ENCODE peak calls at places on chromosomes 4 and X, in four cellular contexts. One of them, this sample, is unnamed.

GRCh38 chrX:83847339-83847738 is 13.6 kb upstream of the CYLC1 start:
- DNase-seq in WTC11: no peak
- DNase-seq in GM12878: no peak
- DNase-seq in HepG2: no peak
- DNase-seq in this sample: no peak

GRCh38 chr4:152784490-152785195 is 4.9 kb downstream of the ARFIP1 start:
- DNase-seq in WTC11: no peak
- DNase-seq in GM12878: no peak
- DNase-seq in HepG2: peak; percentile 5
- DNase-seq in this sample: peak; percentile 34

GRCh38 chr4:41933997-41934812 is 1.0 kb upstream of the TMEM33 start:
- DNase-seq in WTC11: no peak
- DNase-seq in GM12878: no peak
- DNase-seq in HepG2: peak; percentile 96
- DNase-seq in this sample: no peak

GRCh38 chrX:17433965-17434364 is 59.0 kb downstream of the NHS start:
- DNase-seq in WTC11: no peak
- DNase-seq in GM12878: no peak
- DNase-seq in HepG2: no peak
- DNase-seq in this sample: no peak

GRCh38 chrX:123731987-123732678 is 719 bp downstream of the THOC2 start:
- DNase-seq in WTC11: peak; percentile 21
- DNase-seq in GM12878: no peak
- DNase-seq in HepG2: no peak
- DNase-seq in this sample: peak; percentile 23

GRCh38 chr4:1500231-1500965 is 94.2 kb upstream of the NKX1-1 start:
- DNase-seq in WTC11: peak; percentile 10
- DNase-seq in GM12878: no peak
- DNase-seq in HepG2: no peak
- DNase-seq in this sample: no peak

GRCh38 chr4:103207673-103208072 is 9.5 kb upstream of the CENPE start:
- DNase-seq in WTC11: peak; percentile 49
- DNase-seq in GM12878: no peak
- DNase-seq in HepG2: peak; percentile 48
- DNase-seq in this sample: no peak

GRCh38 chrX:43940811-43941210 is 32.4 kb downstream of the NDP start:
- DNase-seq in WTC11: no peak
- DNase-seq in GM12878: no peak
- DNase-seq in HepG2: no peak
- DNase-seq in this sample: no peak

GRCh38 chrX:47247206-47247998 is 14.6 kb downstream of the USP11 start:
- DNase-seq in WTC11: no peak
- DNase-seq in GM12878: no peak
- DNase-seq in HepG2: no peak
- DNase-seq in this sample: no peak

GRCh38 chr4:56870927-56871326 is 36.8 kb upstream of the REST start:
- DNase-seq in WTC11: no peak
- DNase-seq in GM12878: no peak
- DNase-seq in HepG2: no peak
- DNase-seq in this sample: no peak

GRCh38 chr4:76305033-76305687 is 1.4 kb upstream of the STBD1 start:
- DNase-seq in WTC11: no peak
- DNase-seq in GM12878: no peak
- DNase-seq in HepG2: no peak
- DNase-seq in this sample: no peak

GRCh38 chrX:154411981-154412340 is 622 bp downstream of the TAFAZZIN start:
- DNase-seq in WTC11: peak; percentile 71
- DNase-seq in GM12878: no peak
- DNase-seq in HepG2: peak; percentile 45
- DNase-seq in this sample: peak; percentile 62

GRCh38 chr4:126268106-126268505 is 953.4 kb downstream of the FAT4 start:
- DNase-seq in WTC11: no peak
- DNase-seq in GM12878: no peak
- DNase-seq in HepG2: no peak
- DNase-seq in this sample: no peak

GRCh38 chr4:174828845-174829701 is at the start of gene GLRA3:
- DNase-seq in WTC11: peak; percentile 99
- DNase-seq in GM12878: no peak
- DNase-seq in HepG2: peak; percentile 11
- DNase-seq in this sample: peak; percentile 88

GRCh38 chr4:44583393-44583792 is 68.0 kb downstream of the YIPF7 start:
- DNase-seq in WTC11: peak; percentile 10
- DNase-seq in GM12878: no peak
- DNase-seq in HepG2: no peak
- DNase-seq in this sample: no peak

GRCh38 chr4:8032381-8032780 is 92.7 kb upstream of the AFAP1 start:
- DNase-seq in WTC11: no peak
- DNase-seq in GM12878: no peak
- DNase-seq in HepG2: no peak
- DNase-seq in this sample: no peak

GRCh38 chrX:138759217-138759943 is 47.9 kb upstream of the FGF13 start:
- DNase-seq in WTC11: no peak
- DNase-seq in GM12878: no peak
- DNase-seq in HepG2: no peak
- DNase-seq in this sample: no peak

GRCh38 chrX:69153060-69153730 is 12.1 kb downstream of the PJA1 start:
- DNase-seq in WTC11: peak; percentile 74
- DNase-seq in GM12878: no peak
- DNase-seq in HepG2: peak; percentile 34
- DNase-seq in this sample: peak; percentile 12

GRCh38 chrX:9342581-9343051 is 122.2 kb upstream of the TBL1X start:
- DNase-seq in WTC11: peak; percentile 74
- DNase-seq in GM12878: no peak
- DNase-seq in HepG2: peak; percentile 29
- DNase-seq in this sample: peak; percentile 90

GRCh38 chrX:2397648-2398340 is 103.0 kb downstream of the DHRSX start:
- DNase-seq in WTC11: no peak
- DNase-seq in GM12878: no peak
- DNase-seq in HepG2: no peak
- DNase-seq in this sample: no peak

GRCh38 chr4:100935090-100935489 is 412.2 kb downstream of the PPP3CA start:
- DNase-seq in WTC11: no peak
- DNase-seq in GM12878: no peak
- DNase-seq in HepG2: no peak
- DNase-seq in this sample: no peak

GRCh38 chr4:187603093-187603395 is 392.5 kb upstream of the ZFP42 start:
- DNase-seq in WTC11: no peak
- DNase-seq in GM12878: no peak
- DNase-seq in HepG2: no peak
- DNase-seq in this sample: no peak

DNA sequence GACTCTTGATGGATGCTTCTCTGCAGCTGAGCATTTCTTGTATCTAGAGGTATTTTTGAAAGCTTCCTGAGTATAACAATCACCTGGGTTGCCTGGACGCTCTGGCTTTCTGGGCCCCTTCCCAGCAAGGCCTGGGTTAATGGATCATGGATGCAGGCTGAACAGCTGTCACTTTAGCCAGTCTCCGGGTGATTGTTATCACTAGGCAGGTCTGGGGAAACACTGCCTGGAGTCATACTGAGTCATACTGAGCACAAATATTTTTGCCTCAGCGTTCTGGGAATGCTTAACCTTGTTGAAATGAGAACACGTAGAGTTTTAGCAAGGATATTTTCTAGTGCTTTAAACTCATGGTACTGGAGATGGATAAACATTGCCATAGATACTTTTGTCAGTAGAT is 102.6 kb downstream of the PHEX start:
- DNase-seq in WTC11: no peak
- DNase-seq in GM12878: no peak
- DNase-seq in HepG2: peak; percentile 22
- DNase-seq in this sample: no peak
- TF ChIP-seq CBFB in WTC11: no peak
- TF ChIP-seq CBFB in GM12878: no peak
- TF ChIP-seq CBFB in HepG2: no peak
- TF ChIP-seq CBFB in this sample: no peak

GRCh38 chr4:123559955-123560669 is 163.5 kb downstream of the SPRY1 start:
- DNase-seq in WTC11: no peak
- DNase-seq in GM12878: no peak
- DNase-seq in HepG2: peak; percentile 68
- DNase-seq in this sample: no peak
- TF ChIP-seq CBFB in WTC11: no peak
- TF ChIP-seq CBFB in GM12878: no peak
- TF ChIP-seq CBFB in HepG2: no peak
- TF ChIP-seq CBFB in this sample: no peak

DNA sequence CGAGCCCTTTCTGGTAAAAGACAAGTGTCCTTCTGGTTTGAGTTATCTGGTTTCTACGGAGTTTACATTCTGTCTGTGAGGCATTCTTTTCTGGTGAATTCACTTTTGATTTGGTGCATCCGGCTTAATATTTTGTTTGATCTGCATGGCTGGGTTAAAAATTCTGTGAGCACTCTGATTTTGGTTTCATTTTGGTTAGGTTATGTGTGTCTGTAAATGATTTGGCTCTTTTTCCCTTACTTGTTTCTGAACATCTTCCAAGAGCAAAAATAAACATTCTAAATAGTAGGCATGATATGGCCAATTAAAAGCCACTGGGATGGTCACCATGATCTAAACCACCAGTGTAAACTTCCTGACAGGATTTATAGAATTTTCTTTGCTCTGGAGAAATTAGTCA is 85.7 kb upstream of the PTPN13 start:
- DNase-seq in WTC11: no peak
- DNase-seq in GM12878: no peak
- DNase-seq in HepG2: no peak
- DNase-seq in this sample: no peak
- TF ChIP-seq CBFB in WTC11: no peak
- TF ChIP-seq CBFB in GM12878: no peak
- TF ChIP-seq CBFB in HepG2: no peak
- TF ChIP-seq CBFB in this sample: no peak

DNA sequence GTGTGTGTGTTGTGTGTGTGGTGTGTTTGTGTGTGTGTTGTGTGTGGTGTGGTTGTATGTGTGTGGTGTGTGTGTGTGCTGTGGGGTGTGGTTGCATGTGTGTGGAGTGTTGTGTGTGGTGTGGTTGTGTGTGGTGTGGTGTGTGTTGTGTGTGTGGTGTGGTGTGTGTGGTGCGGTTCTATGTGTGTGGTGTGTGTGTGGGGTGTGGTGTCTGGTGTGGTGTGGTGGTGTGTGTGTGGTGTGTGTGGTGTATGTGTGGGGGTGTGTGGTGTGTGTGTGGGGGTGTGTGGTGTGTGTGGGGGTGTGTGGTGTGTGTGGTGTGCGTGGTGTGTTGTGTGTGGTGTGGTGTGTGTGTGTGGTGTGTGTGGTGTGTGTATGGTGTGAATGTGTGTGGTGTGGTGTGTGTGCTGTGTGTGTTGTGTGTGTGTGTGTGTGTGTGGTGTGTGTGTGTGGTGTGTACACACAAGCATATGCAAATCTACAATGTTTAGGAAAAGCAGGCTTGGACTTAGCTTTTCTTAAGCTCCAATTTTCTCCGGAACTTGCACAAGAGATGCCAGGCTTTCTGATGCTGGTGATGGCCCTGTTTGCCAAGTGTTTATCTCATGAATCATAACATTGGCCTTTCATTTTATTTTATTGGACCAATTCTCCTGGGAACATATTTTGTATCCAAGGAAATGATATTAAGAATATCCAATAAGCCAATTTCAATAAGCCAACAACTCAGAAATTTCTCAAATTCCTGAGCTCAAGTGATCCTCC is 148.7 kb downstream of the SPATA18 start:
- DNase-seq in WTC11: no peak
- DNase-seq in GM12878: no peak
- DNase-seq in HepG2: peak; percentile 10
- DNase-seq in this sample: no peak
- TF ChIP-seq CBFB in WTC11: no peak
- TF ChIP-seq CBFB in GM12878: no peak
- TF ChIP-seq CBFB in HepG2: no peak
- TF ChIP-seq CBFB in this sample: no peak

DNA sequence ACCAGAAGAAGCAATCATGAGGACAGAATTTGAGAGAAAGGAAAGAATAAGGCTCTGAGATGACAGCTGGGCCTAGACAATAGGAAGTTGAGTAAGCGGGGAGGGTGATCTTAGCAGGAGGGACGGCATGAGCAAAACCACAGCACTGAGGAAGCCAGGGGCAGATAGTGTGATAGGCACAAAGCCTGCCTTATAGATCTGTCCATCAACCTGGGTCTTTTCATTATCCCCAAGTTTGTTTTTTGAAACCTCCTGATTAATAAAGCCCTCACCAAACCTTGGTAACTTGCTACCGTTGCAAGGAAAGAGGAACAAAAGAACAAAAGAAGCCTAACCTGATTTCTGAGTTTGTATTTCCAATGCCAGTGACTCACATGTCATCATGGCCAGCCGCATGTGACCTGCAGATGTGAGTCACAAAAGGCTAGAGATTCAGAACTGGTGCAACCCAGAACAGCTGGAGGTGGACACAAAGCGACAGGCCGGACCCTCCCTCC is 55.7 kb upstream of the PPARGC1A start:
- DNase-seq in WTC11: no peak
- DNase-seq in GM12878: no peak
- DNase-seq in HepG2: peak; percentile 10
- DNase-seq in this sample: no peak
- TF ChIP-seq CBFB in WTC11: no peak
- TF ChIP-seq CBFB in GM12878: no peak
- TF ChIP-seq CBFB in HepG2: no peak
- TF ChIP-seq CBFB in this sample: no peak